ENCODE peak calls at places on chromosomes 3 and 15, in seven cellular contexts. One of them, this sample, is unnamed.

GRCh38 chr3:40465111-40465407 is 7.9 kb downstream of the RPL14 start:
- DNase-seq in AG04450: no peak
- DNase-seq in CD8-positive, alpha-beta T cell: no peak
- DNase-seq in K562: no peak
- DNase-seq in CD8-positive, alpha-beta memory T cell: no peak
- DNase-seq in heart left ventricle: no peak
- DNase-seq in MM.1S: no peak
- DNase-seq in this sample: no peak

GRCh38 chr3:71684752-71685151 is 40.5 kb downstream of the EIF4E3 start:
- DNase-seq in CD8-positive, alpha-beta T cell: no peak
- DNase-seq in CD8-positive, alpha-beta memory T cell: no peak
- DNase-seq in K562: no peak
- DNase-seq in AG04450: peak
- DNase-seq in heart left ventricle: no peak
- DNase-seq in MM.1S: no peak
- DNase-seq in this sample: no peak

GRCh38 chr3:149506540-149506939 is 32.0 kb downstream of the TM4SF4 start:
- DNase-seq in K562: no peak
- DNase-seq in heart left ventricle: no peak
- DNase-seq in CD8-positive, alpha-beta memory T cell: no peak
- DNase-seq in CD8-positive, alpha-beta T cell: no peak
- DNase-seq in MM.1S: no peak
- DNase-seq in AG04450: no peak
- DNase-seq in this sample: no peak

GRCh38 chr3:11910971-11911531 is 64.4 kb upstream of the TAMM41 start:
- DNase-seq in MM.1S: no peak
- DNase-seq in CD8-positive, alpha-beta T cell: no peak
- DNase-seq in K562: no peak
- DNase-seq in CD8-positive, alpha-beta memory T cell: no peak
- DNase-seq in AG04450: no peak
- DNase-seq in heart left ventricle: no peak
- DNase-seq in this sample: no peak

GRCh38 chr3:64441861-64442260 is 216.6 kb upstream of the PRICKLE2 start:
- DNase-seq in K562: no peak
- DNase-seq in CD8-positive, alpha-beta T cell: no peak
- DNase-seq in heart left ventricle: no peak
- DNase-seq in AG04450: no peak
- DNase-seq in MM.1S: no peak
- DNase-seq in CD8-positive, alpha-beta memory T cell: no peak
- DNase-seq in this sample: no peak

GRCh38 chr3:52393959-52394670 is 50.8 kb downstream of the SEMA3G start:
- DNase-seq in K562: no peak
- DNase-seq in MM.1S: no peak
- DNase-seq in heart left ventricle: no peak
- DNase-seq in AG04450: no peak
- DNase-seq in CD8-positive, alpha-beta memory T cell: no peak
- DNase-seq in CD8-positive, alpha-beta T cell: no peak
- DNase-seq in this sample: no peak

GRCh38 chr3:59710556-59710953 is 660.7 kb upstream of the CFAP20DC start:
- DNase-seq in AG04450: no peak
- DNase-seq in CD8-positive, alpha-beta T cell: no peak
- DNase-seq in CD8-positive, alpha-beta memory T cell: no peak
- DNase-seq in K562: no peak
- DNase-seq in heart left ventricle: no peak
- DNase-seq in MM.1S: no peak
- DNase-seq in this sample: no peak

GRCh38 chr15:41936649-41937567 is 35.4 kb downstream of the EHD4 start:
- DNase-seq in heart left ventricle: peak
- DNase-seq in K562: no peak
- DNase-seq in AG04450: no peak
- DNase-seq in CD8-positive, alpha-beta T cell: peak
- DNase-seq in MM.1S: no peak
- DNase-seq in CD8-positive, alpha-beta memory T cell: peak
- DNase-seq in this sample: no peak

GRCh38 chr3:122101646-122102045 is 46.5 kb downstream of the CD86 start:
- DNase-seq in CD8-positive, alpha-beta memory T cell: no peak
- DNase-seq in MM.1S: peak
- DNase-seq in K562: no peak
- DNase-seq in AG04450: peak
- DNase-seq in CD8-positive, alpha-beta T cell: no peak
- DNase-seq in heart left ventricle: no peak
- DNase-seq in this sample: no peak

GRCh38 chr15:67167131-67167530 is 87.3 kb downstream of the AAGAB start:
- DNase-seq in CD8-positive, alpha-beta T cell: no peak
- DNase-seq in heart left ventricle: no peak
- DNase-seq in MM.1S: no peak
- DNase-seq in CD8-positive, alpha-beta memory T cell: no peak
- DNase-seq in K562: no peak
- DNase-seq in AG04450: no peak
- DNase-seq in this sample: no peak

GRCh38 chr15:67164401-67164791 is 90.1 kb downstream of the AAGAB start:
- DNase-seq in CD8-positive, alpha-beta memory T cell: no peak
- DNase-seq in K562: no peak
- DNase-seq in heart left ventricle: no peak
- DNase-seq in MM.1S: no peak
- DNase-seq in AG04450: no peak
- DNase-seq in CD8-positive, alpha-beta T cell: no peak
- DNase-seq in this sample: no peak

GRCh38 chr15:67166280-67167009 is 88.0 kb downstream of the AAGAB start:
- DNase-seq in AG04450: no peak
- DNase-seq in MM.1S: no peak
- DNase-seq in heart left ventricle: no peak
- DNase-seq in K562: no peak
- DNase-seq in CD8-positive, alpha-beta memory T cell: no peak
- DNase-seq in CD8-positive, alpha-beta T cell: no peak
- DNase-seq in this sample: no peak

GRCh38 chr15:67164811-67165652 is 89.4 kb downstream of the AAGAB start:
- DNase-seq in K562: no peak
- DNase-seq in AG04450: no peak
- DNase-seq in CD8-positive, alpha-beta T cell: no peak
- DNase-seq in heart left ventricle: peak
- DNase-seq in CD8-positive, alpha-beta memory T cell: no peak
- DNase-seq in MM.1S: no peak
- DNase-seq in this sample: no peak

GRCh38 chr15:67165653-67166260 is 88.7 kb downstream of the AAGAB start:
- DNase-seq in MM.1S: no peak
- DNase-seq in CD8-positive, alpha-beta T cell: no peak
- DNase-seq in CD8-positive, alpha-beta memory T cell: no peak
- DNase-seq in K562: no peak
- DNase-seq in heart left ventricle: no peak
- DNase-seq in AG04450: no peak
- DNase-seq in this sample: peak
- H3K27ac ChIP-seq in MM.1S: no peak
- H3K27ac ChIP-seq in CD8-positive, alpha-beta T cell: no peak
- H3K27ac ChIP-seq in CD8-positive, alpha-beta memory T cell: no peak
- H3K27ac ChIP-seq in K562: no peak
- H3K27ac ChIP-seq in heart left ventricle: peak
- H3K27ac ChIP-seq in AG04450: peak
- H3K27ac ChIP-seq in this sample: peak

GRCh38 chr15:89631902-89632264 is 23.4 kb downstream of the KIF7 start:
- DNase-seq in MM.1S: no peak
- DNase-seq in CD8-positive, alpha-beta T cell: no peak
- DNase-seq in heart left ventricle: no peak
- DNase-seq in AG04450: no peak
- DNase-seq in CD8-positive, alpha-beta memory T cell: no peak
- DNase-seq in K562: no peak
- DNase-seq in this sample: no peak
- H3K27ac ChIP-seq in MM.1S: no peak
- H3K27ac ChIP-seq in CD8-positive, alpha-beta T cell: no peak
- H3K27ac ChIP-seq in heart left ventricle: no peak
- H3K27ac ChIP-seq in AG04450: no peak
- H3K27ac ChIP-seq in CD8-positive, alpha-beta memory T cell: no peak
- H3K27ac ChIP-seq in K562: no peak
- H3K27ac ChIP-seq in this sample: no peak

DNA sequence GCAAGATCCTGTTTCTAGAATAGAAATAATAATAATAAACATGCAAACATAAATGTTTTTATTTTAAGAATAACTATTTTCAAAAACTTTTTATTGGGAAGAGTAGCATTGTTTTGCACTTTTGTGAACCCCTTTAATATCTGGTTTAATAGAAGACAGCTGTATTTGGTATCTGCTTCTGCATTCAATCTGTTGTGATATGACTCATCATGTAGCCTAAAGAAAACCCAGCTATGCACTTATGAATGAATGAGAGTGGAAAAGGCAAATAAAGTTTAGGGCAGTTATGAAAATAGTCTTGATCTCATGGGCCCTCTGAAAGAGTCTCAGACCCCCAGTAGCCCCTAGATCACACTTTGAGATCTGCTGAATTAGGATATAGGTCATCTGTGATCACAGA is 100.4 kb upstream of the PPP2R3A start:
- DNase-seq in K562: no peak
- DNase-seq in AG04450: no peak
- DNase-seq in CD8-positive, alpha-beta T cell: no peak
- DNase-seq in CD8-positive, alpha-beta memory T cell: no peak
- DNase-seq in MM.1S: no peak
- DNase-seq in heart left ventricle: no peak
- DNase-seq in this sample: no peak
- H3K27ac ChIP-seq in K562: no peak
- H3K27ac ChIP-seq in AG04450: no peak
- H3K27ac ChIP-seq in CD8-positive, alpha-beta T cell: no peak
- H3K27ac ChIP-seq in CD8-positive, alpha-beta memory T cell: no peak
- H3K27ac ChIP-seq in MM.1S: no peak
- H3K27ac ChIP-seq in heart left ventricle: no peak
- H3K27ac ChIP-seq in this sample: no peak

GRCh38 chr3:14621093-14621492 is 30.5 kb upstream of the CCDC174 start:
- DNase-seq in K562: no peak
- DNase-seq in MM.1S: no peak
- DNase-seq in heart left ventricle: no peak
- DNase-seq in AG04450: no peak
- DNase-seq in CD8-positive, alpha-beta T cell: no peak
- DNase-seq in CD8-positive, alpha-beta memory T cell: no peak
- DNase-seq in this sample: no peak

GRCh38 chr3:14620512-14620911 is 31.1 kb upstream of the CCDC174 start:
- DNase-seq in AG04450: no peak
- DNase-seq in CD8-positive, alpha-beta memory T cell: no peak
- DNase-seq in CD8-positive, alpha-beta T cell: no peak
- DNase-seq in K562: no peak
- DNase-seq in heart left ventricle: no peak
- DNase-seq in MM.1S: no peak
- DNase-seq in this sample: no peak

GRCh38 chr3:14617508-14618023 is 34.0 kb upstream of the CCDC174 start:
- DNase-seq in CD8-positive, alpha-beta memory T cell: no peak
- DNase-seq in MM.1S: no peak
- DNase-seq in heart left ventricle: no peak
- DNase-seq in CD8-positive, alpha-beta T cell: no peak
- DNase-seq in AG04450: no peak
- DNase-seq in K562: no peak
- DNase-seq in this sample: no peak

GRCh38 chr3:14616606-14617507 is 34.7 kb upstream of the CCDC174 start:
- DNase-seq in heart left ventricle: no peak
- DNase-seq in AG04450: no peak
- DNase-seq in CD8-positive, alpha-beta memory T cell: no peak
- DNase-seq in K562: no peak
- DNase-seq in MM.1S: no peak
- DNase-seq in CD8-positive, alpha-beta T cell: no peak
- DNase-seq in this sample: no peak

GRCh38 chr3:14619605-14620004 is 32.0 kb upstream of the CCDC174 start:
- DNase-seq in heart left ventricle: no peak
- DNase-seq in K562: no peak
- DNase-seq in AG04450: no peak
- DNase-seq in CD8-positive, alpha-beta T cell: no peak
- DNase-seq in MM.1S: no peak
- DNase-seq in CD8-positive, alpha-beta memory T cell: no peak
- DNase-seq in this sample: no peak
- H3K27ac ChIP-seq in heart left ventricle: no peak
- H3K27ac ChIP-seq in K562: no peak
- H3K27ac ChIP-seq in AG04450: no peak
- H3K27ac ChIP-seq in CD8-positive, alpha-beta T cell: no peak
- H3K27ac ChIP-seq in MM.1S: no peak
- H3K27ac ChIP-seq in CD8-positive, alpha-beta memory T cell: no peak
- H3K27ac ChIP-seq in this sample: no peak

GRCh38 chr3:120555661-120556509 is 40.3 kb upstream of the NDUFB4 start:
- DNase-seq in CD8-positive, alpha-beta memory T cell: no peak
- DNase-seq in MM.1S: no peak
- DNase-seq in CD8-positive, alpha-beta T cell: no peak
- DNase-seq in AG04450: no peak
- DNase-seq in heart left ventricle: no peak
- DNase-seq in K562: no peak
- DNase-seq in this sample: no peak
- H3K27ac ChIP-seq in CD8-positive, alpha-beta memory T cell: no peak
- H3K27ac ChIP-seq in MM.1S: no peak
- H3K27ac ChIP-seq in CD8-positive, alpha-beta T cell: no peak
- H3K27ac ChIP-seq in AG04450: no peak
- H3K27ac ChIP-seq in heart left ventricle: peak
- H3K27ac ChIP-seq in K562: no peak
- H3K27ac ChIP-seq in this sample: no peak

GRCh38 chr3:152284906-152285305 is 16.2 kb downstream of the MBNL1 start:
- DNase-seq in AG04450: no peak
- DNase-seq in K562: no peak
- DNase-seq in CD8-positive, alpha-beta memory T cell: no peak
- DNase-seq in MM.1S: no peak
- DNase-seq in heart left ventricle: no peak
- DNase-seq in CD8-positive, alpha-beta T cell: no peak
- DNase-seq in this sample: no peak

GRCh38 chr3:152281032-152281713 is 12.4 kb downstream of the MBNL1 start:
- DNase-seq in K562: no peak
- DNase-seq in AG04450: no peak
- DNase-seq in CD8-positive, alpha-beta memory T cell: no peak
- DNase-seq in MM.1S: peak
- DNase-seq in CD8-positive, alpha-beta T cell: no peak
- DNase-seq in heart left ventricle: no peak
- DNase-seq in this sample: no peak

GRCh38 chr3:152282813-152283212 is 14.1 kb downstream of the MBNL1 start:
- DNase-seq in MM.1S: no peak
- DNase-seq in heart left ventricle: no peak
- DNase-seq in AG04450: no peak
- DNase-seq in K562: no peak
- DNase-seq in CD8-positive, alpha-beta T cell: no peak
- DNase-seq in CD8-positive, alpha-beta memory T cell: no peak
- DNase-seq in this sample: no peak

GRCh38 chr3:152285509-152285908 is 16.8 kb downstream of the MBNL1 start:
- DNase-seq in K562: no peak
- DNase-seq in AG04450: no peak
- DNase-seq in heart left ventricle: no peak
- DNase-seq in MM.1S: no peak
- DNase-seq in CD8-positive, alpha-beta memory T cell: no peak
- DNase-seq in CD8-positive, alpha-beta T cell: no peak
- DNase-seq in this sample: no peak

GRCh38 chr3:152283492-152284381 is 15.0 kb downstream of the MBNL1 start:
- DNase-seq in heart left ventricle: no peak
- DNase-seq in CD8-positive, alpha-beta memory T cell: no peak
- DNase-seq in MM.1S: no peak
- DNase-seq in AG04450: no peak
- DNase-seq in CD8-positive, alpha-beta T cell: no peak
- DNase-seq in K562: no peak
- DNase-seq in this sample: no peak
- H3K27ac ChIP-seq in heart left ventricle: peak
- H3K27ac ChIP-seq in CD8-positive, alpha-beta memory T cell: no peak
- H3K27ac ChIP-seq in MM.1S: peak
- H3K27ac ChIP-seq in AG04450: no peak
- H3K27ac ChIP-seq in CD8-positive, alpha-beta T cell: no peak
- H3K27ac ChIP-seq in K562: peak
- H3K27ac ChIP-seq in this sample: no peak

DNA sequence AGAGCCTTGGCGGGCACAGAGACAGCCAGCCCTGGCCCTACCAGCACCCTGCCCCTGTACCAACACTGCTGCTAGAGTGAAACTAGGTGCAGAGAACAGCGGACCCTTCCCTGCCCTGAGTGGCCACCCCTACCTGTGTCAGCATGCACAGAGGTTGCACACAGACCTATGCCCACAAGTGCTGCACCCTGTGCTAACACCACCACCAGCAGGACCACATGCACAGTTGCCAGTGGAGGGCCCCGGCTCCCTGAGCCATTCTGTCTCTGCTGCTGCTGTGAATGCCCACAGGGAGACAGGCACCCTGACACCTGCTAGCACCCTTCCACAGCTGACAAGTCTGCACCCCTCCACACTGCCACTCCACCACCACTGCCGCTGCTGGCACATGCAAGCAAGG is 131.8 kb downstream of the NEK11 start:
- DNase-seq in heart left ventricle: peak
- DNase-seq in MM.1S: no peak
- DNase-seq in CD8-positive, alpha-beta memory T cell: no peak
- DNase-seq in K562: no peak
- DNase-seq in CD8-positive, alpha-beta T cell: no peak
- DNase-seq in AG04450: no peak
- DNase-seq in this sample: no peak
- H3K27ac ChIP-seq in heart left ventricle: no peak
- H3K27ac ChIP-seq in MM.1S: no peak
- H3K27ac ChIP-seq in CD8-positive, alpha-beta memory T cell: no peak
- H3K27ac ChIP-seq in K562: no peak
- H3K27ac ChIP-seq in CD8-positive, alpha-beta T cell: no peak
- H3K27ac ChIP-seq in AG04450: no peak
- H3K27ac ChIP-seq in this sample: no peak

This sample was measured in caudate nucleus.